ENCODE peak calls at places on chromosome 14, in nine cellular contexts. T is BJ; K is H9; S is Caco-2; O is psoas muscle; Z is CD8-positive, alpha-beta T cell; Q is GM12878; F is lung; B is SK-N-SH. Y is an unnamed sample.

GRCh38 chr14:58239259-58240210 is 5.1 kb upstream of the PSMA3 start:
- DNase-seq in K (peak; percentile 56), S (peak; percentile 79), B (no peak), T (no peak), Z (peak; percentile 76), Q (peak; percentile 64), O (peak; percentile 79), F (peak; percentile 75), Y (peak; percentile 86)

GRCh38 chr14:100192250-100192671 is 32.8 kb upstream of the DEGS2 start:
- DNase-seq in T (no peak), B (no peak), O (peak; percentile 64), Q (no peak), Z (no peak), K (no peak), S (peak; percentile 20), F (no peak), Y (peak; percentile 26)

GRCh38 chr14:23299558-23299957 is 3.1 kb downstream of the PPP1R3E start:
- DNase-seq in O (no peak), B (no peak), S (no peak), F (no peak), K (no peak), Z (no peak), Q (no peak), T (no peak), Y (no peak)

GRCh38 chr14:86346818-86347384 is 817.0 kb downstream of the FLRT2 start:
- DNase-seq in K (no peak), Q (no peak), T (no peak), O (no peak), Z (no peak), S (no peak), B (no peak), F (no peak), Y (no peak)

GRCh38 chr14:105528859-105529505 is 2.6 kb downstream of the TMEM121 start:
- DNase-seq in S (no peak), F (no peak), B (no peak), O (peak; percentile 50), Z (no peak), T (no peak), Q (no peak), K (no peak), Y (no peak)

GRCh38 chr14:76782115-76782884 is 21.0 kb downstream of the VASH1 start:
- DNase-seq in F (peak; percentile 28), B (no peak), O (no peak), Z (no peak), Q (no peak), K (peak; percentile 14), T (no peak), S (no peak), Y (peak; percentile 72)

GRCh38 chr14:23562822-23563472 is 4.6 kb downstream of the AP1G2 start:
- DNase-seq in F (no peak), Z (peak; percentile 44), S (peak; percentile 72), T (no peak), K (peak; percentile 69), Q (no peak), O (no peak), B (peak; percentile 78), Y (peak; percentile 53)

GRCh38 chr14:90721619-90722305 is 94.5 kb downstream of the TTC7B start:
- DNase-seq in Q (no peak), O (no peak), T (no peak), B (no peak), Z (no peak), S (no peak), F (no peak), K (no peak), Y (no peak)

GRCh38 chr14:106013879-106014376 is 487.5 kb downstream of the TMEM121 start:
- DNase-seq in Q (no peak), F (no peak), S (no peak), B (no peak), O (no peak), K (no peak), Z (no peak), T (no peak), Y (no peak)

GRCh38 chr14:85487215-85487614 is 42.7 kb upstream of the FLRT2 start:
- DNase-seq in B (no peak), Q (no peak), T (peak; percentile 96), S (no peak), F (no peak), Z (no peak), O (no peak), K (no peak), Y (no peak)

GRCh38 chr14:30621354-30621953 is 665 bp upstream of the SCFD1 start:
- DNase-seq in Q (no peak), B (peak; percentile 17), Z (no peak), K (peak; percentile 38), F (no peak), O (peak; percentile 35), S (peak; percentile 20), T (no peak), Y (peak; percentile 20)

GRCh38 chr14:100982356-100982755 is 78.8 kb upstream of the RTL1 start:
- DNase-seq in F (no peak), Z (no peak), O (no peak), S (no peak), K (no peak), B (no peak), Q (no peak), T (no peak), Y (no peak)

GRCh38 chr14:55125403-55125802 is 3.6 kb upstream of the LGALS3 start:
- DNase-seq in T (no peak), K (no peak), O (no peak), B (no peak), F (peak; percentile 60), Q (no peak), Z (no peak), S (no peak), Y (peak; percentile 59)

GRCh38 chr14:34237098-34237497 is 224.9 kb downstream of the SPTSSA start:
- DNase-seq in S (no peak), B (no peak), F (no peak), K (no peak), O (no peak), T (no peak), Q (no peak), Z (no peak), Y (no peak)

GRCh38 chr14:22888662-22889061 is 5.6 kb downstream of the REM2 start:
- DNase-seq in O (no peak), K (no peak), S (no peak), B (no peak), Q (peak; percentile 62), T (no peak), Z (no peak), F (no peak), Y (no peak)

GRCh38 chr14:49972199-49972671 is 79.4 kb downstream of the ARF6 start:
- DNase-seq in S (no peak), Q (no peak), T (peak; percentile 68), B (no peak), O (no peak), Z (no peak), K (no peak), F (no peak), Y (peak; percentile 64)

GRCh38 chr14:58107041-58107440 is 45.0 kb downstream of the ARMH4 start:
- DNase-seq in K (no peak), O (no peak), Z (no peak), B (no peak), S (no peak), T (no peak), Q (no peak), F (no peak), Y (no peak)

GRCh38 chr14:69766984-69767368 is at the start of gene SRSF5:
- DNase-seq in K (peak; percentile 96), F (peak; percentile 97), T (peak; percentile 77), B (peak; percentile 94), Q (peak; percentile 88), S (peak; percentile 96), O (peak; percentile 97), Z (peak; percentile 90), Y (peak; percentile 97)

GRCh38 chr14:69768873-69769272 is 1.9 kb downstream of the SRSF5 start:
- DNase-seq in F (no peak), T (no peak), Q (no peak), S (no peak), Z (no peak), K (no peak), B (no peak), O (no peak), Y (no peak)

GRCh38 chr14:69769623-69770022 is 2.7 kb downstream of the SRSF5 start:
- DNase-seq in Z (no peak), B (no peak), K (no peak), O (no peak), S (no peak), F (no peak), T (no peak), Q (no peak), Y (peak; percentile 37)

GRCh38 chr14:69770559-69770958 is 3.6 kb downstream of the SRSF5 start:
- DNase-seq in Z (no peak), O (no peak), T (no peak), Q (no peak), F (no peak), B (no peak), S (no peak), K (no peak), Y (no peak)

GRCh38 chr14:69767369-69767999 is 542 bp downstream of the SRSF5 start:
- DNase-seq in B (peak; percentile 94), Z (peak; percentile 86), S (peak; percentile 94), Q (peak; percentile 61), T (peak; percentile 35), O (peak; percentile 97), F (peak; percentile 91), K (peak; percentile 92), Y (peak; percentile 92)
- TF ChIP-seq CTCF in B (no peak), Z (no peak), S (no peak), Q (no peak), T (no peak), O (no peak), F (no peak), K (no peak), Y (no peak)

GRCh38 chr14:67602071-67602470 is 2.0 kb upstream of the PIGH start:
- DNase-seq in Q (no peak), K (no peak), S (no peak), T (no peak), Z (no peak), O (no peak), B (no peak), F (no peak), Y (no peak)

GRCh38 chr14:67602995-67603545 is 3.0 kb upstream of the PIGH start:
- DNase-seq in F (no peak), O (no peak), B (no peak), K (no peak), Z (no peak), Q (peak; percentile 71), S (no peak), T (no peak), Y (no peak)

GRCh38 chr14:67599698-67600561 is at the start of gene PIGH:
- DNase-seq in Z (peak; percentile 92), K (peak; percentile 94), S (peak; percentile 96), Q (peak; percentile 56), F (peak; percentile 89), B (peak; percentile 97), O (peak; percentile 95), T (peak; percentile 17), Y (peak; percentile 91)
- H3K27me3 ChIP-seq in Z (no peaks in the 10 kb centered on the region), K (peaks cover 8% of the 10 kb centered on the region), S (no peaks in the 10 kb centered on the region), Q (no peaks in the 10 kb centered on the region), F (no peaks in the 10 kb centered on the region), B (no peaks in the 10 kb centered on the region), O (no peaks in the 10 kb centered on the region), T (no peaks in the 10 kb centered on the region), Y (no peaks in the 10 kb centered on the region)

GRCh38 chr14:103524002-103524785 is 1.6 kb upstream of the CKB start:
- DNase-seq in B (no peak), Q (no peak), O (no peak), Z (no peak), F (no peak), T (no peak), K (no peak), S (no peak), Y (peak; percentile 44)
- TF ChIP-seq CTCF in B (no peak), Q (no peak), O (no peak), Z (no peak), F (no peak), T (no peak), K (peak; percentile 50), S (no peak), Y (no peak)

GRCh38 chr14:104364830-104365229 is 214.7 kb upstream of the C14orf180 start:
- DNase-seq in T (no peak), F (no peak), K (no peak), Z (no peak), O (no peak), Q (no peak), S (no peak), B (no peak), Y (no peak)
- H3K27me3 ChIP-seq in T (no peaks in the 10 kb centered on the region), F (no peaks in the 10 kb centered on the region), K (no peaks in the 10 kb centered on the region), Z (no peaks in the 10 kb centered on the region), O (peaks cover 11% of the 10 kb centered on the region), Q (no peaks in the 10 kb centered on the region), S (peaks cover 1% of the 10 kb centered on the region), B (no peaks in the 10 kb centered on the region), Y (no peaks in the 10 kb centered on the region)

Y was measured in body of pancreas.